ENCODE peak calls at places on chromosomes 12 and 14, in seven cellular contexts. D is astrocyte, R is IMR-90, I is ovary, O is uterus, A is heart left ventricle, Y is suprapubic skin. V is an unnamed sample.

GRCh38 chr12:30794020-30794419 is 39.3 kb upstream of the CAPRIN2 start:
- DNase-seq in R (no peak), D (no peak), Y (no peak), I (no peak), A (no peak), O (no peak), V (no peak)

GRCh38 chr12:96766232-96766631 is 140.8 kb upstream of the NEDD1 start:
- DNase-seq in O (no peak), Y (no peak), R (peak; percentile 3), D (no peak), I (no peak), A (no peak), V (no peak)

GRCh38 chr14:71933026-71933587 is 878 bp downstream of the RGS6 start:
- DNase-seq in R (no peak), A (peak; percentile 20), Y (no peak), I (no peak), D (no peak), O (no peak), V (no peak)

GRCh38 chr12:92034083-92034482 is 111.6 kb downstream of the BTG1 start:
- DNase-seq in Y (no peak), R (no peak), O (no peak), I (no peak), A (no peak), D (no peak), V (no peak)

GRCh38 chr14:75182820-75183219 is 6.4 kb upstream of the TMED10 start:
- DNase-seq in R (peak; percentile 71), I (peak; percentile 40), A (no peak), Y (no peak), D (peak; percentile 65), O (peak; percentile 28), V (no peak)

GRCh38 chr12:12954361-12954760 is 2.4 kb upstream of the GPRC5D start:
- DNase-seq in A (no peak), D (peak; percentile 45), I (no peak), O (no peak), Y (no peak), R (peak; percentile 55), V (no peak)

GRCh38 chr14:103013028-103013427 is 44.3 kb downstream of the CDC42BPB start:
- DNase-seq in O (no peak), A (no peak), D (no peak), I (no peak), R (no peak), Y (no peak), V (no peak)

GRCh38 chr14:79587194-79587593 is 624.1 kb downstream of the DIO2 start:
- DNase-seq in Y (no peak), D (no peak), O (no peak), I (no peak), A (no peak), R (no peak), V (no peak)

GRCh38 chr12:57479043-57479375 is 657 bp downstream of the ARHGAP9 start:
- DNase-seq in D (no peak), R (no peak), A (no peak), O (no peak), Y (no peak), I (no peak), V (no peak)

GRCh38 chr12:22625671-22626251 is 790 bp downstream of the ETNK1 start:
- DNase-seq in A (peak; percentile 21), O (peak; percentile 31), Y (no peak), D (peak; percentile 33), I (peak; percentile 37), R (peak; percentile 29), V (no peak)

GRCh38 chr14:74892745-74893144 is 11.0 kb downstream of the DLST start:
- DNase-seq in Y (no peak), O (no peak), I (no peak), R (no peak), A (no peak), D (no peak), V (no peak)

GRCh38 chr12:95943231-95943842 is at the start of gene AMDHD1:
- DNase-seq in A (peak; percentile 43), I (no peak), D (peak; percentile 45), R (peak; percentile 39), O (peak; percentile 24), Y (no peak), V (no peak)

GRCh38 chr12:1350934-1351240 is 243.5 kb downstream of the FBXL14 start:
- DNase-seq in R (no peak), Y (no peak), A (no peak), D (no peak), I (no peak), O (no peak), V (no peak)

GRCh38 chr12:84912191-84913142 is at the start of gene SLC6A15:
- DNase-seq in Y (peak; percentile 82), D (peak; percentile 55), I (peak; percentile 43), R (peak; percentile 46), A (no peak), O (peak; percentile 28), V (peak; percentile 1)

GRCh38 chr12:108382437-108382801 is 43.3 kb upstream of the CMKLR1 start:
- DNase-seq in Y (no peak), D (no peak), A (no peak), R (no peak), I (no peak), O (no peak), V (no peak)

GRCh38 chr12:124764870-124765570 is 98.6 kb downstream of the SCARB1 start:
- DNase-seq in R (peak; percentile 89), A (no peak), D (peak; percentile 98), Y (no peak), I (peak; percentile 50), O (peak; percentile 79), V (no peak)

GRCh38 chr12:131159660-131160059 is 206.0 kb downstream of the ADGRD1 start:
- DNase-seq in Y (no peak), I (no peak), R (no peak), D (no peak), A (no peak), O (no peak), V (no peak)

GRCh38 chr14:33432407-33433023 is 493.8 kb downstream of the NPAS3 start:
- DNase-seq in O (no peak), A (no peak), R (peak; percentile 18), I (no peak), D (peak; percentile 22), Y (no peak), V (no peak)

GRCh38 chr14:31855262-31855661 is 221.8 kb upstream of the ARHGAP5 start:
- DNase-seq in I (no peak), A (no peak), R (no peak), D (no peak), Y (no peak), O (no peak), V (no peak)

GRCh38 chr14:104135904-104136471 is 2.4 kb upstream of the KIF26A start:
- DNase-seq in D (no peak), O (no peak), I (no peak), A (peak; percentile 20), Y (no peak), R (no peak), V (no peak)

GRCh38 chr12:25458047-25458552 is 95.0 kb downstream of the LMNTD1 start:
- DNase-seq in O (no peak), I (no peak), Y (no peak), A (no peak), D (peak; percentile 93), R (peak; percentile 97), V (no peak)

GRCh38 chr12:6540181-6540877 is 6.0 kb downstream of the GAPDH start:
- DNase-seq in D (peak; percentile 89), R (peak; percentile 93), O (peak; percentile 92), I (peak; percentile 89), Y (peak; percentile 97), A (peak; percentile 87), V (peak; percentile 41)

GRCh38 chr14:68784298-68784910 is 8.5 kb downstream of the ZFP36L1 start:
- DNase-seq in R (no peak), Y (peak; percentile 76), I (peak; percentile 52), A (no peak), D (no peak), O (peak; percentile 50), V (no peak)

GRCh38 chr12:65962921-65963883 is 138.9 kb downstream of the HMGA2 start:
- DNase-seq in I (peak; percentile 30), A (peak; percentile 22), Y (no peak), O (no peak), R (no peak), D (peak; percentile 80), V (no peak)

GRCh38 chr12:57372233-57372632 is 58.6 kb downstream of the R3HDM2 start:
- DNase-seq in O (no peak), I (peak; percentile 29), A (peak; percentile 25), D (peak; percentile 18), Y (no peak), R (peak; percentile 78), V (no peak)

GRCh38 chr12:13631873-13632272 is 349.5 kb downstream of the GRIN2B start:
- DNase-seq in I (no peak), R (no peak), Y (no peak), D (no peak), O (no peak), A (no peak), V (no peak)

GRCh38 chr12:68250454-68250853 is 3.0 kb downstream of the IL22 start:
- DNase-seq in D (peak; percentile 17), Y (no peak), R (no peak), I (no peak), O (no peak), A (no peak), V (no peak)
- H3K27ac ChIP-seq in D (no peak overlapping the region), Y (no peak overlapping the region), R (no peak overlapping the region), I (no peak overlapping the region), O (no peak overlapping the region), A (no peak overlapping the region), V (no peak overlapping the region)

GRCh38 chr14:105469456-105470162 is 5.0 kb upstream of the CRIP2 start:
- DNase-seq in Y (no peak), I (no peak), D (no peak), A (peak; percentile 77), O (no peak), R (no peak), V (no peak)
- H3K4me3 ChIP-seq in Y (no peak overlapping the region), I (no peak overlapping the region), D (no peak overlapping the region), A (peak overlapping the region; percentile 32), O (no peak overlapping the region), R (no peak overlapping the region), V (no peak overlapping the region)

GRCh38 chr14:96706893-96707292 is 90.3 kb upstream of the VRK1 start:
- DNase-seq in R (no peak), O (no peak), A (no peak), Y (no peak), D (no peak), I (no peak), V (no peak)

GRCh38 chr14:96699666-96700065 is 97.5 kb upstream of the VRK1 start:
- DNase-seq in D (no peak), I (no peak), Y (no peak), A (no peak), O (no peak), R (no peak), V (no peak)

GRCh38 chr14:96702831-96703230 is 94.4 kb upstream of the VRK1 start:
- DNase-seq in D (no peak), O (no peak), Y (no peak), R (no peak), A (no peak), I (no peak), V (no peak)

GRCh38 chr14:96710060-96710636 is 87.0 kb upstream of the VRK1 start:
- DNase-seq in A (no peak), O (no peak), Y (no peak), R (no peak), D (no peak), I (no peak), V (no peak)

GRCh38 chr14:96705422-96706092 is 91.6 kb upstream of the VRK1 start:
- DNase-seq in D (no peak), O (no peak), R (no peak), A (no peak), I (no peak), Y (no peak), V (no peak)
- H3K27ac ChIP-seq in D (no peak overlapping the region), O (no peak overlapping the region), R (no peak overlapping the region), A (no peak overlapping the region), I (no peak overlapping the region), Y (no peak overlapping the region), V (no peak overlapping the region)

GRCh38 chr12:51846911-51847829 is 1.3 kb downstream of the FIGNL2 start:
- DNase-seq in O (peak; percentile 66), A (peak; percentile 73), R (no peak), I (no peak), D (no peak), Y (no peak), V (no peak)
- H3K4me3 ChIP-seq in O (peak overlapping the region; percentile 52), A (peak overlapping the region; percentile 66), R (peak overlapping the region; percentile 50), I (peak overlapping the region; percentile 31), D (peak overlapping the region; percentile 59), Y (peak overlapping the region; percentile 57), V (peak overlapping the region; percentile 67)

V was measured in esophagus squamous epithelium.